ENCODE peak calls at places on chromosomes 1 and 21, in five cellular contexts. One of them, this sample, is unnamed.

GRCh38 chr1:244011251-244011650 is 39.8 kb upstream of the ZBTB18 start:
- DNase-seq in mesenchymal stem cell: no peak
- DNase-seq in psoas muscle: no peak
- DNase-seq in Caco-2: no peak
- DNase-seq in neuronal stem cell: no peak
- DNase-seq in this sample: peak; percentile 15

GRCh38 chr1:183887826-183888819 is 83.2 kb downstream of the RGL1 start:
- DNase-seq in mesenchymal stem cell: no peak
- DNase-seq in psoas muscle: no peak
- DNase-seq in Caco-2: no peak
- DNase-seq in neuronal stem cell: no peak
- DNase-seq in this sample: peak; percentile 40

GRCh38 chr1:109478806-109479205 is 4.9 kb upstream of the ATXN7L2 start:
- DNase-seq in mesenchymal stem cell: no peak
- DNase-seq in psoas muscle: no peak
- DNase-seq in Caco-2: peak; percentile 46
- DNase-seq in neuronal stem cell: no peak
- DNase-seq in this sample: peak; percentile 15

GRCh38 chr1:203769505-203770343 is 4.7 kb downstream of the LAX1 start:
- DNase-seq in mesenchymal stem cell: peak; percentile 67
- DNase-seq in psoas muscle: peak; percentile 75
- DNase-seq in Caco-2: peak; percentile 43
- DNase-seq in neuronal stem cell: no peak
- DNase-seq in this sample: peak; percentile 83

GRCh38 chr21:46084709-46085108 is 13.2 kb upstream of the COL6A2 start:
- DNase-seq in mesenchymal stem cell: no peak
- DNase-seq in psoas muscle: no peak
- DNase-seq in Caco-2: peak; percentile 21
- DNase-seq in neuronal stem cell: no peak
- DNase-seq in this sample: no peak

GRCh38 chr1:185312361-185312760 is 4.7 kb downstream of the IVNS1ABP start:
- DNase-seq in mesenchymal stem cell: no peak
- DNase-seq in psoas muscle: no peak
- DNase-seq in Caco-2: no peak
- DNase-seq in neuronal stem cell: no peak
- DNase-seq in this sample: no peak

GRCh38 chr21:31566061-31566460 is 93.4 kb upstream of the SOD1 start:
- DNase-seq in mesenchymal stem cell: no peak
- DNase-seq in psoas muscle: no peak
- DNase-seq in Caco-2: no peak
- DNase-seq in neuronal stem cell: no peak
- DNase-seq in this sample: peak; percentile 30

GRCh38 chr1:213260322-213261075 is 209.5 kb downstream of the RPS6KC1 start:
- DNase-seq in mesenchymal stem cell: no peak
- DNase-seq in psoas muscle: no peak
- DNase-seq in Caco-2: no peak
- DNase-seq in neuronal stem cell: no peak
- DNase-seq in this sample: no peak

GRCh38 chr1:47886141-47886540 is 111.0 kb downstream of the TRABD2B start:
- DNase-seq in mesenchymal stem cell: no peak
- DNase-seq in psoas muscle: no peak
- DNase-seq in Caco-2: no peak
- DNase-seq in neuronal stem cell: no peak
- DNase-seq in this sample: no peak
- H3K4me3 ChIP-seq in mesenchymal stem cell: no peak overlapping the region
- H3K4me3 ChIP-seq in psoas muscle: no peak overlapping the region
- H3K4me3 ChIP-seq in Caco-2: no peak overlapping the region
- H3K4me3 ChIP-seq in neuronal stem cell: no peak overlapping the region
- H3K4me3 ChIP-seq in this sample: no peak overlapping the region

DNA sequence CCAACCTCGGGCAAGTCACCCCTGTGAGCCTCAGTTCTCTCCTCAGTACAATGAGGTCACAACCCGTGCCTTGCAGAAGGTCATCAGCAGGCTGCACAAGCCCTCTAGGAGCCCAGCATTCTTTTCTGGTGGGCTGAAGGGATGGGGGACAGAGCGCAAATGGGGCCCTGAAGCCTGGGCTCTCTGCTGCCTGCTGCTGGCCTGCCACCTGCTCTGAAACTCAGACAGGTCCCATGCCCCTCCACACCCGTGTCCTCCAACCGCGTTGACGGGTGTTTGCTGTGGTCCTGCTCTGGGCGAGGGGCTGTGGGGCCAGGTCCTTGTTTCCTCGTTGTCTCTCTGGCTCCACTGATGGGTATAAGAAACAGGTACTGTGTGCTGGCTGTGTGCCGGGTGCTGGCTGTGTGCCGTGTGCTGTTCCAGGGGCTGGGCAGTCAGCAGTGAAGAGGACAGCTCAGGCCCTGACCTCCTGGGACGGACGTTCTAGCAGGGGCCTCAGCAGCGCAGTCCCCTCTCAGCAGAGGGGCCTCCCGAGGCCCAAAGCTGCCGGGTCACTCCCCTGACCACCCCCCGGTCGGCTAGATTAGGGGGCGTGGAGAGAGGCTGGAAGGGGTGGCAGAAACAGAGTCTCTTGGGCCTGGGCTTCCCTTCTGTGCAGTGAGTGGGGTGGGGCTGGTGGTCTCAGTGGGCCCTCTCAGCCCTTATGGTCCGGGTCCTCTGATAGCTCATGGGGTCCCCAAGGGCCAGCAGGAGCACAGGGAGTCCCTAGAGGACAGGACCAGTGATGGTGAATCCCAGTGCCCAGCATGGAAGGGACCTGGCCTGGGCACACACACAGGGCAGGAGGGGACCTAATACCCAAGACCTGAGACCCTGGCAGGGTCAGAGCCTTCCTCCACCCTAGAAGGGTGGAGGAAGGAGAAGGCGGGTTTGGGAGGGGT is 42.1 kb downstream of the DMRTB1 start:
- DNase-seq in mesenchymal stem cell: no peak
- DNase-seq in psoas muscle: no peak
- DNase-seq in Caco-2: no peak
- DNase-seq in neuronal stem cell: no peak
- DNase-seq in this sample: no peak
- H3K4me3 ChIP-seq in mesenchymal stem cell: no peak overlapping the region
- H3K4me3 ChIP-seq in psoas muscle: no peak overlapping the region
- H3K4me3 ChIP-seq in Caco-2: no peak overlapping the region
- H3K4me3 ChIP-seq in neuronal stem cell: no peak overlapping the region
- H3K4me3 ChIP-seq in this sample: no peak overlapping the region

GRCh38 chr1:77280962-77281361 is 857 bp upstream of the AK5 start:
- DNase-seq in mesenchymal stem cell: no peak
- DNase-seq in psoas muscle: no peak
- DNase-seq in Caco-2: no peak
- DNase-seq in neuronal stem cell: no peak
- DNase-seq in this sample: no peak

GRCh38 chr1:77283701-77284425 is 2.0 kb downstream of the AK5 start:
- DNase-seq in mesenchymal stem cell: peak; percentile 17
- DNase-seq in psoas muscle: no peak
- DNase-seq in Caco-2: no peak
- DNase-seq in neuronal stem cell: no peak
- DNase-seq in this sample: no peak

GRCh38 chr1:77281491-77282186 is at the start of gene AK5:
- DNase-seq in mesenchymal stem cell: peak; percentile 63
- DNase-seq in psoas muscle: peak; percentile 22
- DNase-seq in Caco-2: no peak
- DNase-seq in neuronal stem cell: peak; percentile 67
- DNase-seq in this sample: peak; percentile 38

GRCh38 chr1:77282866-77283539 is 1.2 kb downstream of the AK5 start:
- DNase-seq in mesenchymal stem cell: peak; percentile 35
- DNase-seq in psoas muscle: peak; percentile 12
- DNase-seq in Caco-2: no peak
- DNase-seq in neuronal stem cell: no peak
- DNase-seq in this sample: no peak

GRCh38 chr1:77282187-77282865 is 507 bp downstream of the AK5 start:
- DNase-seq in mesenchymal stem cell: peak; percentile 58
- DNase-seq in psoas muscle: peak; percentile 12
- DNase-seq in Caco-2: no peak
- DNase-seq in neuronal stem cell: peak; percentile 45
- DNase-seq in this sample: peak; percentile 19
- H3K4me3 ChIP-seq in mesenchymal stem cell: peak overlapping the region; percentile 94
- H3K4me3 ChIP-seq in psoas muscle: peak overlapping the region; percentile 63
- H3K4me3 ChIP-seq in Caco-2: peak overlapping the region; percentile 34
- H3K4me3 ChIP-seq in neuronal stem cell: peak overlapping the region; percentile 85
- H3K4me3 ChIP-seq in this sample: peak overlapping the region; percentile 64

GRCh38 chr21:42234026-42234425 is 15.1 kb downstream of the ABCG1 start:
- DNase-seq in mesenchymal stem cell: no peak
- DNase-seq in psoas muscle: no peak
- DNase-seq in Caco-2: no peak
- DNase-seq in neuronal stem cell: no peak
- DNase-seq in this sample: no peak
- H3K4me3 ChIP-seq in mesenchymal stem cell: peak overlapping the region; percentile 75
- H3K4me3 ChIP-seq in psoas muscle: peak overlapping the region; percentile 70
- H3K4me3 ChIP-seq in Caco-2: no peak overlapping the region
- H3K4me3 ChIP-seq in neuronal stem cell: no peak overlapping the region
- H3K4me3 ChIP-seq in this sample: no peak overlapping the region

DNA sequence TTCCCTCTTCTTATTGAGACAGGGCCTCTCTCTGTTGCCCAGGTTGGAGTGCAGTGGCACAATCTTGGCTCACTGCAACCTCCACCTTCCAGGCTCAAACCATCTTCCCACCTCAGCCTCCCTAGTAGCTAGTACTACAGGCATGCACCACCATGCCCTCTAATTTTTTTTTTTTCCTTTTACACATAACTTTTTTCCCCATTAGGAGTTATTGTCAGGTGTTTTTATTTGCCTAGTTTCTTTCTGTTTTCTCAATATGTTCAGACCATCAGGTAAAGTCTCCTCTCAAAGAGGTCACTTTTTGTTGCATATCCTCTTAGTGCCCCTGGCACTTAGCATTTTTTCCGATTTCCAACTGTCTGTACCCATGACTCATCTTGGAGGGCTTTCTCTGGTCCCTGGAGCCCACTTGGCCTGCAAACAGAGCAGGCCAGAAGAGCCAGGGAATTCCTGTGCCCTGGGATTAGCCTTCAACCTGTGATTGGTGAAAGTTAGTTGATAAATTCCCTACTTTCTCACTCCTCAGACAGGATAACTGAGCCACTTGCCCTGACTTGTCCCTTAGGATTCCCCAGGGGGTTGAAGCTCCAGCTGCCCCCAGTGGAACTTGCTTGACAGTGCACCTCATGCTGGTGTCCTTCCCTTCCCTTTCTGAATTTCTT is 2.2 kb downstream of the NTPCR start:
- DNase-seq in mesenchymal stem cell: peak; percentile 66
- DNase-seq in psoas muscle: no peak
- DNase-seq in Caco-2: peak; percentile 73
- DNase-seq in neuronal stem cell: peak; percentile 39
- DNase-seq in this sample: peak; percentile 47
- H3K4me3 ChIP-seq in mesenchymal stem cell: peak overlapping the region; percentile 25
- H3K4me3 ChIP-seq in psoas muscle: no peak overlapping the region
- H3K4me3 ChIP-seq in Caco-2: no peak overlapping the region
- H3K4me3 ChIP-seq in neuronal stem cell: no peak overlapping the region
- H3K4me3 ChIP-seq in this sample: no peak overlapping the region

DNA sequence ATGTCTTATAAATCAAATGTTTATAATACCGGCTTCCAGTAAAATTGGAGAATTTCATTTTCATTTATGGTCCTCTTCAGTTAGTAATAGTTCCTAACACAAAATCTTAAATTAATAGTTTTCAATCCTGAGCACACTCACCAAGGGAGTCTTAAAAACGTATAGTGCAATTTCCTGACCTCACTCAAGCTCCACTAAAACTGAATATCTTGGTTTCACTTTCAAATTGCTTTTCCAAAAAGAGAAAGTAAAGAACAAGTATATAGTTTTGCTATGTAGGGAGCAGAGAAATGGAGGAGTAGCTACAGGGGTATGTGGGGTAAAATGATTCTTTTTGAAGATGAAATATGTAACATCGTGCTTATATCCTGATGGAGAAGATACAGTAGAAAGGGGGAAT is 398.6 kb downstream of the PLPP3 start:
- DNase-seq in mesenchymal stem cell: peak; percentile 55
- DNase-seq in psoas muscle: no peak
- DNase-seq in Caco-2: no peak
- DNase-seq in neuronal stem cell: no peak
- DNase-seq in this sample: peak; percentile 36
- H3K4me3 ChIP-seq in mesenchymal stem cell: peak overlapping the region; percentile 70
- H3K4me3 ChIP-seq in psoas muscle: peak overlapping the region; percentile 32
- H3K4me3 ChIP-seq in Caco-2: no peak overlapping the region
- H3K4me3 ChIP-seq in neuronal stem cell: no peak overlapping the region
- H3K4me3 ChIP-seq in this sample: no peak overlapping the region

GRCh38 chr1:156742017-156742416 is 1.1 kb upstream of the MRPL24 start:
- DNase-seq in mesenchymal stem cell: no peak
- DNase-seq in psoas muscle: no peak
- DNase-seq in Caco-2: no peak
- DNase-seq in neuronal stem cell: no peak
- DNase-seq in this sample: no peak
- H3K4me3 ChIP-seq in mesenchymal stem cell: no peak overlapping the region
- H3K4me3 ChIP-seq in psoas muscle: peak overlapping the region; percentile 83
- H3K4me3 ChIP-seq in Caco-2: no peak overlapping the region
- H3K4me3 ChIP-seq in neuronal stem cell: no peak overlapping the region
- H3K4me3 ChIP-seq in this sample: no peak overlapping the region

DNA sequence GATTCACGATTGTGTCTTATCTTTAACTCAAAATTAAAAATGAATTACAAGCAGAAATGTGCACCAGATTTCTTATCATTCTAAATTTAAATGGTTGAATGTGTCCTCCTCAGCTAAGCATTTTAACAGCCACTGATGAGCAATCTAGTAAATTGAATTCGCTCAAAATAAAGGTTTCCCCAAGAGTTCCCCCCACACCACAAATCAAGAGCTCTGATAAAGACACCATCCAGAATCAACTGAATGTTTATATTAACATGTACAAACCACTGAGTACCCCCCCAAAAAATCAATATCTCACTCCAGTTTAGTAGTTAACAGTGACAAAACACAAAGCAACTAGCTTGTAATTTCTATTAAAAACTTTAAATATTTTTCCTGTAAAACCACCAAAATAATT is 1.9 kb downstream of the GPBP1L1 start:
- DNase-seq in mesenchymal stem cell: no peak
- DNase-seq in psoas muscle: no peak
- DNase-seq in Caco-2: no peak
- DNase-seq in neuronal stem cell: no peak
- DNase-seq in this sample: no peak
- H3K4me3 ChIP-seq in mesenchymal stem cell: peak overlapping the region; percentile 91
- H3K4me3 ChIP-seq in psoas muscle: peak overlapping the region; percentile 93
- H3K4me3 ChIP-seq in Caco-2: peak overlapping the region; percentile 77
- H3K4me3 ChIP-seq in neuronal stem cell: no peak overlapping the region
- H3K4me3 ChIP-seq in this sample: peak overlapping the region; percentile 98

GRCh38 chr1:27634166-27634981 is 611 bp downstream of the FGR start:
- DNase-seq in mesenchymal stem cell: peak; percentile 46
- DNase-seq in psoas muscle: peak; percentile 58
- DNase-seq in Caco-2: no peak
- DNase-seq in neuronal stem cell: no peak
- DNase-seq in this sample: no peak

GRCh38 chr1:27633640-27634165 is 1.3 kb downstream of the FGR start:
- DNase-seq in mesenchymal stem cell: no peak
- DNase-seq in psoas muscle: no peak
- DNase-seq in Caco-2: no peak
- DNase-seq in neuronal stem cell: no peak
- DNase-seq in this sample: no peak

GRCh38 chr1:27633298-27633610 is 1.7 kb downstream of the FGR start:
- DNase-seq in mesenchymal stem cell: no peak
- DNase-seq in psoas muscle: no peak
- DNase-seq in Caco-2: no peak
- DNase-seq in neuronal stem cell: no peak
- DNase-seq in this sample: no peak

GRCh38 chr1:27630859-27631491 is 4.0 kb downstream of the FGR start:
- DNase-seq in mesenchymal stem cell: no peak
- DNase-seq in psoas muscle: no peak
- DNase-seq in Caco-2: no peak
- DNase-seq in neuronal stem cell: no peak
- DNase-seq in this sample: no peak

GRCh38 chr1:27632387-27633297 is 2.3 kb downstream of the FGR start:
- DNase-seq in mesenchymal stem cell: no peak
- DNase-seq in psoas muscle: no peak
- DNase-seq in Caco-2: no peak
- DNase-seq in neuronal stem cell: no peak
- DNase-seq in this sample: no peak
- H3K4me3 ChIP-seq in mesenchymal stem cell: no peak overlapping the region
- H3K4me3 ChIP-seq in psoas muscle: no peak overlapping the region
- H3K4me3 ChIP-seq in Caco-2: no peak overlapping the region
- H3K4me3 ChIP-seq in neuronal stem cell: no peak overlapping the region
- H3K4me3 ChIP-seq in this sample: no peak overlapping the region